ENCODE peak calls at places on chromosomes 11 and 22, in six cellular contexts. F, C, W, T, M and H are unnamed samples.

GRCh38 chr11:17388609-17389204 is at the start of gene KCNJ11:
- DNase-seq in M (peak; percentile 19), C (no peak), T (no peak), F (no peak), W (no peak), H (no peak)

GRCh38 chr22:39434243-39434653 is 22.6 kb upstream of the MGAT3 start:
- DNase-seq in C (peak; percentile 52), F (no peak), M (no peak), W (no peak), T (no peak), H (no peak)

GRCh38 chr11:125532668-125533067 is 36.6 kb upstream of the FEZ1 start:
- DNase-seq in T (no peak), M (no peak), F (no peak), W (no peak), C (no peak), H (no peak)

GRCh38 chr22:49013707-49014106 is 814.0 kb downstream of the BRD1 start:
- DNase-seq in M (no peak), F (no peak), C (no peak), W (no peak), T (no peak), H (no peak)

GRCh38 chr22:19663286-19663815 is 51.0 kb upstream of the SEPTIN5 start:
- DNase-seq in F (no peak), T (peak; percentile 43), M (no peak), W (peak; percentile 57), C (peak; percentile 80), H (no peak)

GRCh38 chr11:9153651-9154050 is 62.3 kb upstream of the SCUBE2 start:
- DNase-seq in T (no peak), W (no peak), F (no peak), M (no peak), C (no peak), H (peak; percentile 2)

GRCh38 chr11:3164540-3165151 is 464 bp downstream of the OSBPL5 start:
- DNase-seq in T (peak; percentile 16), W (no peak), F (no peak), C (peak; percentile 18), M (no peak), H (no peak)

GRCh38 chr11:65662247-65662801 is 392 bp downstream of the RELA start:
- DNase-seq in F (no peak), C (no peak), M (no peak), T (no peak), W (peak; percentile 18), H (no peak)

GRCh38 chr22:30717331-30717921 is 22.8 kb downstream of the OSBP2 start:
- DNase-seq in F (peak; percentile 6), C (no peak), M (no peak), T (no peak), W (peak; percentile 53), H (no peak)

GRCh38 chr11:19683862-19684491 is 28.7 kb upstream of the NAV2 start:
- DNase-seq in M (no peak), W (no peak), T (no peak), F (no peak), C (no peak), H (no peak)

GRCh38 chr22:46063861-46064235 is 86.5 kb upstream of the PPARA start:
- DNase-seq in F (no peak), C (peak; percentile 8), W (peak; percentile 45), M (no peak), T (peak; percentile 21), H (peak; percentile 72)

GRCh38 chr22:26143801-26144325 is 25.4 kb upstream of the SEZ6L start:
- DNase-seq in F (no peak), W (no peak), T (no peak), C (no peak), M (no peak), H (no peak)

GRCh38 chr22:36756746-36757607 is 18.9 kb downstream of the IFT27 start:
- DNase-seq in W (no peak), M (no peak), F (no peak), T (no peak), C (no peak), H (no peak)

GRCh38 chr11:119181677-119182412 is 3.4 kb upstream of the NHERF4 start:
- DNase-seq in T (no peak), F (no peak), C (no peak), M (no peak), W (no peak), H (no peak)

GRCh38 chr11:8384199-8384821 is 120.6 kb upstream of the LMO1 start:
- DNase-seq in W (peak; percentile 83), C (no peak), F (peak; percentile 22), M (no peak), T (peak; percentile 32), H (no peak)

GRCh38 chr11:198236-198806 is 5.4 kb downstream of the SCGB1C1 start:
- DNase-seq in F (no peak), T (peak; percentile 7), C (no peak), M (no peak), W (no peak), H (no peak)

GRCh38 chr22:26768986-26769385 is 111.6 kb downstream of the MIAT start:
- DNase-seq in W (no peak), C (no peak), M (no peak), T (no peak), F (no peak), H (no peak)

GRCh38 chr11:13637125-13638119 is 31.0 kb upstream of the FAR1 start:
- DNase-seq in F (no peak), W (no peak), T (no peak), M (no peak), C (no peak), H (no peak)

GRCh38 chr11:64097468-64098317 is 62.0 kb downstream of the FLRT1 start:
- DNase-seq in W (no peak), M (no peak), F (no peak), T (no peak), C (no peak), H (no peak)